ENCODE peak calls at places on chromosomes 6 and 20, in eight cellular contexts. B is HEK293T; E is NCI-H446; C is stimulated activated CD4-positive, alpha-beta T cell treated with anti-CD3 and anti-CD28 coated beads, Interleukin-1b, Interleukin-23, amount 100 ng/mL, for 1 hour; Z is effector memory CD4-positive, alpha-beta T cell; D is pancreas; S is DMS153; H is SJSA1. P is an unnamed sample.
A peak's percentile ranks its signal among the peaks of the same experiment; 100 is the strongest.

GRCh38 chr6:21914121-21914973 is 320.8 kb downstream of the SOX4 start:
- DNase-seq in Z (no peak), S (peak; percentile 57), H (no peak), C (no peak), E (no peak), D (peak; percentile 70), B (peak; percentile 20), P (peak; percentile 6)

GRCh38 chr20:38147166-38147565 is 17.9 kb downstream of the TGM2 start:
- DNase-seq in B (no peak), C (no peak), E (no peak), D (no peak), Z (no peak), H (no peak), S (no peak), P (no peak)

GRCh38 chr20:61417221-61417941 is 165.3 kb downstream of the CDH4 start:
- DNase-seq in B (no peak), H (no peak), Z (no peak), C (no peak), S (no peak), D (no peak), E (no peak), P (no peak)

GRCh38 chr6:32852844-32853540 is 512 bp downstream of the TAP1 start:
- DNase-seq in Z (peak; percentile 49), E (no peak), D (peak; percentile 55), S (no peak), C (no peak), H (peak; percentile 55), B (no peak), P (peak; percentile 61)

GRCh38 chr20:63002511-63002910 is 4.3 kb downstream of the BHLHE23 start:
- DNase-seq in C (no peak), Z (no peak), S (no peak), H (no peak), E (no peak), B (no peak), D (no peak), P (no peak)

GRCh38 chr20:13333036-13333435 is 112.0 kb downstream of the ISM1 start:
- DNase-seq in S (no peak), B (no peak), Z (no peak), D (no peak), E (no peak), C (no peak), H (no peak), P (no peak)

GRCh38 chr20:49344975-49345374 is 67.1 kb upstream of the ZNFX1 start:
- DNase-seq in B (no peak), E (peak; percentile 88), D (no peak), C (no peak), H (peak; percentile 92), Z (no peak), S (no peak), P (no peak)

GRCh38 chr6:74213995-74214394 is 518.0 kb downstream of the CD109 start:
- DNase-seq in S (peak; percentile 51), H (no peak), E (no peak), C (no peak), Z (no peak), D (no peak), B (no peak), P (no peak)

GRCh38 chr6:143196525-143197225 is 136.0 kb downstream of the AIG1 start:
- DNase-seq in D (no peak), E (no peak), S (no peak), C (no peak), B (no peak), Z (no peak), H (no peak), P (no peak)

GRCh38 chr20:4664691-4665360 is 56.9 kb upstream of the PRND start:
- DNase-seq in C (no peak), B (no peak), D (no peak), E (no peak), H (no peak), S (no peak), Z (no peak), P (no peak)

GRCh38 chr6:159929819-159930218 is 39.0 kb downstream of the MAS1 start:
- DNase-seq in Z (peak; percentile 61), E (no peak), B (no peak), S (peak; percentile 56), C (no peak), D (peak; percentile 44), H (no peak), P (peak; percentile 28)

GRCh38 chr20:44807051-44807683 is 3.2 kb downstream of the RIMS4 start:
- DNase-seq in E (no peak), B (no peak), C (no peak), S (no peak), Z (no peak), D (no peak), H (no peak), P (no peak)

GRCh38 chr20:22303523-22303922 is 280.8 kb downstream of the FOXA2 start:
- DNase-seq in C (no peak), B (peak; percentile 26), H (no peak), S (no peak), E (no peak), Z (no peak), D (no peak), P (no peak)

GRCh38 chr6:30042914-30043313 is 18.2 kb upstream of the POLR1H start:
- DNase-seq in H (no peak), S (no peak), B (no peak), D (no peak), E (no peak), Z (no peak), C (no peak), P (no peak)

GRCh38 chr6:142913036-142913510 is 31.9 kb downstream of the HIVEP2 start:
- DNase-seq in D (no peak), C (no peak), B (no peak), E (no peak), H (no peak), S (no peak), Z (no peak), P (peak; percentile 19)